ENCODE peak calls at places on chromosome 1, in four cellular contexts. P, L, O and U are unnamed samples. For H3K4me1, the result is how much of the 10 kb centered on the place peaks cover.

GRCh38 chr1:161084205-161084988 is 5.0 kb downstream of the NECTIN4 start:
- DNase-seq in P (peak), O (no peak), L (no peak), U (no peak)

GRCh38 chr1:85137660-85138059 is 63.2 kb downstream of the SYDE2 start:
- DNase-seq in P (peak), O (no peak), L (no peak), U (no peak)

GRCh38 chr1:159752135-159752580 is 28.6 kb upstream of the DUSP23 start:
- DNase-seq in O (no peak), L (no peak), P (peak), U (no peak)

GRCh38 chr1:5891736-5892135 is 100.5 kb downstream of the NPHP4 start:
- DNase-seq in L (no peak), O (no peak), P (peak), U (no peak)

GRCh38 chr1:10724052-10724494 is 72.4 kb downstream of the CASZ1 start:
- DNase-seq in P (peak), L (no peak), O (peak), U (no peak)

GRCh38 chr1:50992532-50993318 is 22.7 kb downstream of the CDKN2C start:
- DNase-seq in P (no peak), L (no peak), O (no peak), U (no peak)

GRCh38 chr1:204576422-204576821 is 60.2 kb downstream of the MDM4 start:
- DNase-seq in L (no peak), P (no peak), O (no peak), U (no peak)

GRCh38 chr1:232377494-232377770 is 252.5 kb downstream of the SIPA1L2 start:
- DNase-seq in O (no peak), P (peak), L (peak), U (no peak)

GRCh38 chr1:43547538-43548072 is 16.9 kb downstream of the PTPRF start:
- DNase-seq in P (no peak), L (no peak), O (peak), U (no peak)
- H3K4me1 ChIP-seq in P (under half), L (under half), O (under half), U (under half)

GRCh38 chr1:182175340-182176068 is 114.0 kb upstream of the ZNF648 start:
- DNase-seq in L (peak), P (no peak), O (no peak), U (peak)
- TF ChIP-seq CTCF in L (no peak), P (no peak), O (no peak), U (no peak)

GRCh38 chr1:235076504-235077162 is 52.0 kb downstream of the TOMM20 start:
- DNase-seq in P (no peak), L (no peak), O (no peak), U (no peak)

GRCh38 chr1:235077571-235078479 is 50.8 kb downstream of the TOMM20 start:
- DNase-seq in L (no peak), P (no peak), O (no peak), U (no peak)

GRCh38 chr1:235075955-235076308 is 52.7 kb downstream of the TOMM20 start:
- DNase-seq in O (no peak), P (no peak), L (no peak), U (no peak)

GRCh38 chr1:235078480-235078803 is 50.2 kb downstream of the TOMM20 start:
- DNase-seq in P (no peak), O (no peak), L (no peak), U (no peak)

GRCh38 chr1:235077163-235077540 is 51.5 kb downstream of the TOMM20 start:
- DNase-seq in L (no peak), O (no peak), P (no peak), U (no peak)
- H3K4me1 ChIP-seq in L (under half), O (under half), P (under half), U (under half)

GRCh38 chr1:30845891-30846290 is 62.7 kb downstream of the SDC3 start:
- DNase-seq in P (no peak), O (no peak), L (no peak), U (no peak)
- TF ChIP-seq CTCF in P (no peak), O (no peak), L (no peak), U (no peak)

DNA sequence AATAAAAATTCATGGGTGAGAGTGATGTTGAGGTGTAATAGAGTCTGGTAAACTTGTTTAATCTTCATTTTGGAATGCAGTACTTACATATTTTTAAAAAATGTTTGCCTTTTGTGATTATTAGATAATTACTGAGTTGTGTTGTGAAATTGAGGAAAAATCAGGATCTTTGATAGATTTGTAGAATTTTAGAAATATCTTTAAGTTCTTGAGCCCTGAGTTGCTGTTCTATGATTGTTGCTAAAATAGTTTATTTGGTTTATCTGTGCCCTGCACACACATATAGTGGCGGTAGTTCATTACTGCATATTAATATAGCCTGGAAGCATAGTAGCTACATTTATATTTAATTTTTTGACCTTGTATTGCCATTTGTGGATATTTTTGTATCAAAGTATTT is 1.6 kb downstream of the B3GALT2 start:
- DNase-seq in P (no peak), L (no peak), O (no peak), U (no peak)
- H3K4me1 ChIP-seq in P (under half), L (half or more), O (under half), U (under half)

GRCh38 chr1:37860346-37860666 is 914 bp upstream of the MTF1 start:
- DNase-seq in L (no peak), O (no peak), P (no peak), U (no peak)
- TF ChIP-seq CTCF in L (peak), O (no peak), P (no peak), U (no peak)